ENCODE peak calls at places on chromosomes 3 and 15, in ten cellular contexts. D is CD4-positive, alpha-beta memory T cell; Y is WERI-Rb-1; I is lower leg skin; U is adrenal gland; R is ovary; L is GM23248; J is MM.1S; V is GM12878; E is cardiac muscle cell. G is an unnamed sample.

GRCh38 chr3:17744693-17745092 is 2.3 kb upstream of the TBC1D5 start:
- DNase-seq in Y (no peak), D (no peak), R (no peak), I (no peak), E (no peak), U (no peak), J (no peak), V (no peak), L (no peak), G (no peak)

GRCh38 chr3:45647148-45647619 is 42.0 kb upstream of the SACM1L start:
- DNase-seq in R (no peak), I (no peak), D (no peak), V (no peak), Y (no peak), E (peak), J (no peak), U (no peak), L (peak), G (no peak)

GRCh38 chr3:55327131-55327920 is 159.8 kb downstream of the WNT5A start:
- DNase-seq in E (no peak), L (peak), U (no peak), R (no peak), D (no peak), Y (no peak), I (no peak), V (no peak), J (no peak), G (no peak)

GRCh38 chr3:11201246-11202024 is 47.1 kb downstream of the HRH1 start:
- DNase-seq in Y (no peak), D (no peak), U (no peak), E (peak), V (no peak), I (no peak), R (no peak), J (no peak), L (peak), G (no peak)

GRCh38 chr15:82850731-82851130 is 41.3 kb downstream of the WHAMM start:
- DNase-seq in V (no peak), D (no peak), J (no peak), E (no peak), Y (no peak), U (peak), I (peak), L (no peak), R (no peak), G (peak)

GRCh38 chr3:49929333-49930240 is at the start of gene MON1A:
- DNase-seq in U (peak), Y (peak), L (peak), D (peak), V (peak), E (peak), I (peak), J (peak), R (peak), G (peak)

GRCh38 chr3:110413807-110414748 is 657.5 kb upstream of the NECTIN3 start:
- DNase-seq in D (no peak), I (no peak), R (peak), V (no peak), Y (no peak), E (peak), U (no peak), L (peak), J (no peak), G (no peak)

GRCh38 chr3:42652611-42653302 is 740 bp upstream of the ZBTB47 start:
- DNase-seq in U (peak), E (peak), Y (peak), V (peak), L (peak), R (peak), D (no peak), J (no peak), I (peak), G (peak)

GRCh38 chr3:53938645-53939044 is 47.0 kb upstream of the SELENOK start:
- DNase-seq in Y (peak), U (peak), D (no peak), I (no peak), V (no peak), J (peak), L (peak), E (peak), R (no peak), G (peak)

GRCh38 chr3:148023994-148024393 is 614.8 kb downstream of the ZIC1 start:
- DNase-seq in E (peak), U (no peak), R (no peak), I (no peak), Y (no peak), L (peak), D (peak), V (no peak), J (no peak), G (no peak)

GRCh38 chr3:146161725-146162047 is 702 bp upstream of the PLOD2 start:
- DNase-seq in J (no peak), L (peak), V (no peak), U (peak), E (peak), R (peak), D (no peak), Y (peak), I (peak), G (peak)

GRCh38 chr3:124817079-124817478 is 70.1 kb downstream of the ITGB5 start:
- DNase-seq in D (no peak), U (no peak), J (no peak), V (no peak), Y (no peak), L (no peak), I (no peak), E (no peak), R (no peak), G (no peak)

GRCh38 chr3:103968751-103969150 is 1398.0 kb upstream of the ALCAM start:
- DNase-seq in V (no peak), E (no peak), Y (no peak), I (no peak), D (no peak), L (no peak), J (peak), U (no peak), R (no peak), G (no peak)

GRCh38 chr15:64092864-64093626 is 593 bp downstream of the CIAO2A start:
- DNase-seq in I (no peak), Y (peak), E (peak), J (peak), L (peak), D (peak), U (peak), R (no peak), V (no peak), G (peak)

GRCh38 chr15:80693682-80694623 is 1.2 kb upstream of the ABHD17C start:
- DNase-seq in R (no peak), J (peak), E (no peak), V (no peak), U (no peak), D (no peak), L (peak), Y (no peak), I (no peak), G (peak)

GRCh38 chr3:46934508-46935167 is 41.9 kb downstream of the CCDC12 start:
- DNase-seq in D (no peak), U (no peak), V (no peak), J (no peak), E (peak), I (no peak), L (peak), Y (no peak), R (peak), G (peak)

GRCh38 chr15:86620113-86620512 is 540.4 kb downstream of the AGBL1 start:
- DNase-seq in U (no peak), E (no peak), L (no peak), R (no peak), I (no peak), D (no peak), J (no peak), Y (no peak), V (no peak), G (no peak)

GRCh38 chr3:256501-256900 is 59.9 kb downstream of the CHL1 start:
- DNase-seq in D (no peak), R (no peak), V (no peak), I (no peak), E (no peak), L (peak), U (no peak), Y (no peak), J (no peak), G (no peak)

GRCh38 chr3:31213869-31214486 is 318.7 kb upstream of the STT3B start:
- DNase-seq in L (no peak), D (peak), E (no peak), J (peak), V (peak), U (no peak), Y (no peak), R (no peak), I (no peak), G (no peak)

GRCh38 chr3:197174927-197175326 is 123.5 kb downstream of the DLG1 start:
- DNase-seq in V (no peak), E (no peak), I (no peak), R (no peak), Y (no peak), U (no peak), L (no peak), D (no peak), J (no peak), G (no peak)

GRCh38 chr15:33068531-33068990 is 126.0 kb downstream of the FMN1 start:
- DNase-seq in V (no peak), I (peak), E (no peak), L (peak), R (no peak), Y (no peak), U (no peak), D (no peak), J (peak), G (peak)

GRCh38 chr15:33066584-33066983 is 127.9 kb downstream of the FMN1 start:
- DNase-seq in D (no peak), J (no peak), E (no peak), I (no peak), L (no peak), U (no peak), R (no peak), V (no peak), Y (no peak), G (no peak)

GRCh38 chr15:33068007-33068441 is 126.5 kb downstream of the FMN1 start:
- DNase-seq in Y (no peak), I (peak), V (no peak), U (peak), R (no peak), E (no peak), D (no peak), L (peak), J (peak), G (peak)

GRCh38 chr15:33069161-33069560 is 125.4 kb downstream of the FMN1 start:
- DNase-seq in V (no peak), U (no peak), J (no peak), L (no peak), E (no peak), R (no peak), Y (no peak), D (no peak), I (no peak), G (no peak)

DNA sequence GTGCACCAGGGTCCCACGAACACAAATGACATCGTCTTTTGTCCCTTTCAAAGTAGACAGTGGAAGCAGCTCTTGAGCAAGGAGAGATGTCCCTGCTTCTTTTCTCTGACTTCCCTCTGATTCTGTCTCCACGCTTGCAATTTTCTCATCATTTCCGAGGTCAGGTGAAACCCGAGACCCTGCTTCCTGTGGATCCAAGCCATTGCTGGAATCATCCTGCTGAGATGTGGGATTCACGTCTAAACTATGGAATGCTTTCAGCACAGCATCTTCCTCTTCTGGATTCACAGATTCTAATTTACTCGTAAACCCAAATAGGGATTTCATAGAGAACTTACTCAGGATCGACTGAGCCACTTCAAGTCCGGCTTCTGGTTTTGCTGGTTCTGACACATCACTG is 127.1 kb downstream of the FMN1 start:
- DNase-seq in J (no peak), Y (no peak), R (no peak), L (peak), I (no peak), V (no peak), U (no peak), E (peak), D (no peak), G (no peak)
- H3K4me3 ChIP-seq in J (peak), Y (no peak), R (peak), L (peak), I (no peak), V (no peak), U (no peak), E (no peak), D (no peak), G (no peak)

GRCh38 chr15:41666353-41666920 is 6.2 kb downstream of the MGA start:
- DNase-seq in E (no peak), U (no peak), R (no peak), D (no peak), I (no peak), L (peak), Y (no peak), J (no peak), V (no peak), G (no peak)
- H3K4me3 ChIP-seq in E (no peak), U (no peak), R (no peak), D (no peak), I (no peak), L (no peak), Y (no peak), J (no peak), V (no peak), G (no peak)

GRCh38 chr15:48177875-48178611 is at the start of gene MYEF2:
- DNase-seq in I (peak), U (peak), V (peak), Y (peak), J (peak), L (peak), E (peak), R (peak), D (peak), G (peak)
- H3K4me3 ChIP-seq in I (peak), U (peak), V (peak), Y (peak), J (peak), L (peak), E (peak), R (peak), D (peak), G (peak)

GRCh38 chr3:58132850-58133249 is 77.9 kb downstream of the DNASE1L3 start:
- DNase-seq in U (no peak), Y (no peak), V (no peak), R (no peak), E (no peak), J (no peak), D (no peak), L (no peak), I (no peak), G (no peak)
- H3K4me3 ChIP-seq in U (no peak), Y (no peak), V (no peak), R (no peak), E (no peak), J (no peak), D (no peak), L (no peak), I (no peak), G (no peak)

DNA sequence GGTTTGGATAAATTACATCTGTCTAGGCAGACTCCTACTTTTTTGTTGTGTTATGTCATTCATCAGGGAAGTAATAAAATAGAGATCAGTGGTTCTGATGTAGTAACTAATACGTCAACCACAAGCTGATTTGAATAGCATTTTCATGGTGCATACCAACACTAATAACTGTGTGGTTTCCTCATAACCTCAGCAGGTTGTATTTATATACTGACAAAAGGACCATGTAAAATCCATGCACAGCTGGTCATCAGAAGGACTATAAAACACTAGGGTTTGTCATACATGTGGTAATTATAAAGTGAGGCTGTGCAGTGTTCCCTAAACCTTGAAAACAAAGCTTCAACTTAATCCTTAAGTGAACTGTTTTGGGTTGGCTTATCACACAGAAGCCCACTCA is 216.8 kb upstream of the RBMS3 start:
- DNase-seq in I (no peak), V (no peak), U (no peak), R (no peak), D (no peak), E (peak), L (peak), J (no peak), Y (no peak), G (no peak)
- H3K4me3 ChIP-seq in I (no peak), V (no peak), U (no peak), R (no peak), D (no peak), E (no peak), L (no peak), J (no peak), Y (no peak), G (no peak)

GRCh38 chr3:141268281-141268680 is 36.7 kb downstream of the PXYLP1 start:
- DNase-seq in R (no peak), E (no peak), Y (no peak), L (no peak), D (no peak), I (peak), V (no peak), J (no peak), U (no peak), G (no peak)
- H3K4me3 ChIP-seq in R (no peak), E (no peak), Y (no peak), L (no peak), D (no peak), I (no peak), V (no peak), J (no peak), U (no peak), G (no peak)

GRCh38 chr15:74200394-74200793 is 2.2 kb downstream of the STRA6 start:
- DNase-seq in J (no peak), Y (no peak), D (no peak), V (no peak), R (no peak), L (peak), I (no peak), U (no peak), E (peak), G (no peak)
- H3K4me3 ChIP-seq in J (no peak), Y (no peak), D (no peak), V (no peak), R (no peak), L (no peak), I (no peak), U (no peak), E (no peak), G (no peak)

GRCh38 chr3:128277378-128278049 is 124.2 kb downstream of the EEFSEC start:
- DNase-seq in V (no peak), E (no peak), J (no peak), L (no peak), D (no peak), I (peak), R (no peak), Y (peak), U (peak), G (no peak)

GRCh38 chr3:128278130-128278529 is 124.8 kb downstream of the EEFSEC start:
- DNase-seq in V (no peak), Y (no peak), L (no peak), E (no peak), J (no peak), R (no peak), D (no peak), I (peak), U (peak), G (no peak)

GRCh38 chr3:128280466-128281455 is 127.5 kb downstream of the EEFSEC start:
- DNase-seq in D (no peak), Y (no peak), E (no peak), R (no peak), J (no peak), I (no peak), V (no peak), U (no peak), L (no peak), G (no peak)

GRCh38 chr3:128278761-128279593 is 125.7 kb downstream of the EEFSEC start:
- DNase-seq in J (no peak), D (no peak), L (peak), R (peak), V (no peak), E (peak), U (peak), I (peak), Y (no peak), G (peak)

DNA sequence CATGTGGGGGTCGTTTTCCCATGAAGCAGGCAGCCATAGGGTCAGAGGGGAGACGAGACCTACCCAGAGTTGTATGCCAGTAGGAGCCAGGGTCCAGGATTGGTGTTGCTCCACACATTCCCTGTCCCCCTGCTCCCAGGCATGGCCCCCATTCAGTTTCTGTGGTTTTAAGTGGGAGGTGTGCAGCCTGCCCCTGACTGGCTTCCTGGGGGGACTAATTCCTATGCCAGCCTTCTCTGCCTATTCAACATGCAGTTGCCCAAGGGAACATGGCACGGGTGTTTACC is 126.3 kb downstream of the EEFSEC start:
- DNase-seq in Y (no peak), V (no peak), U (no peak), L (no peak), D (no peak), J (no peak), E (no peak), I (no peak), R (no peak), G (no peak)
- H3K4me3 ChIP-seq in Y (no peak), V (no peak), U (no peak), L (no peak), D (no peak), J (no peak), E (no peak), I (no peak), R (no peak), G (no peak)

G was measured in body of pancreas.